ENCODE peak calls at places on chromosome X, in nine cellular contexts. One of them, this sample, is unnamed.

GRCh38 chrX:70525733-70526132 is 81.1 kb downstream of the DLG3 start:
- DNase-seq in CD8-positive, alpha-beta memory T cell: no peak
- DNase-seq in NCI-H2081: no peak
- DNase-seq in Caco-2: peak; percentile 55
- DNase-seq in progenitor cell of endocrine pancreas: peak; percentile 25
- DNase-seq in kidney tubule cell: no peak
- DNase-seq in WTC11: no peak
- DNase-seq in NCI-H1105 treated with DMSO at 0.1 percent for 48 hours: no peak
- DNase-seq in RKO: no peak
- DNase-seq in this sample: no peak

GRCh38 chrX:40290519-40290918 is 192.8 kb upstream of the BCOR start:
- DNase-seq in CD8-positive, alpha-beta memory T cell: no peak
- DNase-seq in NCI-H2081: no peak
- DNase-seq in Caco-2: no peak
- DNase-seq in progenitor cell of endocrine pancreas: no peak
- DNase-seq in kidney tubule cell: no peak
- DNase-seq in WTC11: no peak
- DNase-seq in NCI-H1105 treated with DMSO at 0.1 percent for 48 hours: no peak
- DNase-seq in RKO: no peak
- DNase-seq in this sample: no peak

GRCh38 chrX:154738013-154738738 is 12.7 kb downstream of the GAB3 start:
- DNase-seq in CD8-positive, alpha-beta memory T cell: no peak
- DNase-seq in NCI-H2081: no peak
- DNase-seq in Caco-2: no peak
- DNase-seq in progenitor cell of endocrine pancreas: no peak
- DNase-seq in kidney tubule cell: peak; percentile 55
- DNase-seq in WTC11: no peak
- DNase-seq in NCI-H1105 treated with DMSO at 0.1 percent for 48 hours: no peak
- DNase-seq in RKO: peak; percentile 77
- DNase-seq in this sample: no peak

GRCh38 chrX:10213716-10214115 is 56.9 kb downstream of the CLCN4 start:
- DNase-seq in CD8-positive, alpha-beta memory T cell: no peak
- DNase-seq in NCI-H2081: no peak
- DNase-seq in Caco-2: no peak
- DNase-seq in progenitor cell of endocrine pancreas: no peak
- DNase-seq in kidney tubule cell: no peak
- DNase-seq in WTC11: no peak
- DNase-seq in NCI-H1105 treated with DMSO at 0.1 percent for 48 hours: no peak
- DNase-seq in RKO: no peak
- DNase-seq in this sample: no peak

GRCh38 chrX:9164535-9165425 is 130.9 kb upstream of the FAM9B start:
- DNase-seq in CD8-positive, alpha-beta memory T cell: no peak
- DNase-seq in NCI-H2081: no peak
- DNase-seq in Caco-2: no peak
- DNase-seq in progenitor cell of endocrine pancreas: no peak
- DNase-seq in kidney tubule cell: no peak
- DNase-seq in WTC11: no peak
- DNase-seq in NCI-H1105 treated with DMSO at 0.1 percent for 48 hours: no peak
- DNase-seq in RKO: no peak
- DNase-seq in this sample: no peak

GRCh38 chrX:1391707-1392375 is at the start of gene SLC25A6:
- DNase-seq in CD8-positive, alpha-beta memory T cell: peak; percentile 99
- DNase-seq in NCI-H2081: no peak
- DNase-seq in Caco-2: peak; percentile 99
- DNase-seq in progenitor cell of endocrine pancreas: peak; percentile 99
- DNase-seq in kidney tubule cell: peak; percentile 97
- DNase-seq in WTC11: peak; percentile 100
- DNase-seq in NCI-H1105 treated with DMSO at 0.1 percent for 48 hours: no peak
- DNase-seq in RKO: peak; percentile 96
- DNase-seq in this sample: no peak

GRCh38 chrX:1202251-1202650 is 10.2 kb downstream of the CRLF2 start:
- DNase-seq in CD8-positive, alpha-beta memory T cell: no peak
- DNase-seq in NCI-H2081: no peak
- DNase-seq in Caco-2: no peak
- DNase-seq in progenitor cell of endocrine pancreas: no peak
- DNase-seq in kidney tubule cell: no peak
- DNase-seq in WTC11: no peak
- DNase-seq in NCI-H1105 treated with DMSO at 0.1 percent for 48 hours: no peak
- DNase-seq in RKO: no peak
- DNase-seq in this sample: no peak

GRCh38 chrX:30666094-30666493 is 12.9 kb downstream of the GK start:
- DNase-seq in CD8-positive, alpha-beta memory T cell: no peak
- DNase-seq in NCI-H2081: no peak
- DNase-seq in Caco-2: no peak
- DNase-seq in progenitor cell of endocrine pancreas: no peak
- DNase-seq in kidney tubule cell: no peak
- DNase-seq in WTC11: no peak
- DNase-seq in NCI-H1105 treated with DMSO at 0.1 percent for 48 hours: no peak
- DNase-seq in RKO: no peak
- DNase-seq in this sample: no peak

GRCh38 chrX:124441971-124442370 is 95.6 kb downstream of the SH2D1A start:
- DNase-seq in CD8-positive, alpha-beta memory T cell: no peak
- DNase-seq in NCI-H2081: no peak
- DNase-seq in Caco-2: no peak
- DNase-seq in progenitor cell of endocrine pancreas: no peak
- DNase-seq in kidney tubule cell: no peak
- DNase-seq in WTC11: no peak
- DNase-seq in NCI-H1105 treated with DMSO at 0.1 percent for 48 hours: no peak
- DNase-seq in RKO: no peak
- DNase-seq in this sample: no peak

GRCh38 chrX:79080131-79080530 is 64.4 kb upstream of the GPR174 start:
- DNase-seq in CD8-positive, alpha-beta memory T cell: no peak
- DNase-seq in NCI-H2081: no peak
- DNase-seq in Caco-2: no peak
- DNase-seq in progenitor cell of endocrine pancreas: no peak
- DNase-seq in kidney tubule cell: peak; percentile 25
- DNase-seq in WTC11: no peak
- DNase-seq in NCI-H1105 treated with DMSO at 0.1 percent for 48 hours: no peak
- DNase-seq in RKO: no peak
- DNase-seq in this sample: no peak

GRCh38 chrX:49838374-49838773 is 9.3 kb downstream of the PAGE4 start:
- DNase-seq in CD8-positive, alpha-beta memory T cell: no peak
- DNase-seq in NCI-H2081: peak; percentile 28
- DNase-seq in Caco-2: peak; percentile 49
- DNase-seq in progenitor cell of endocrine pancreas: no peak
- DNase-seq in kidney tubule cell: peak; percentile 44
- DNase-seq in WTC11: peak; percentile 24
- DNase-seq in NCI-H1105 treated with DMSO at 0.1 percent for 48 hours: peak; percentile 14
- DNase-seq in RKO: peak; percentile 54
- DNase-seq in this sample: peak; percentile 9

GRCh38 chrX:151899622-151900021 is 13.1 kb upstream of the MAGEA4 start:
- DNase-seq in CD8-positive, alpha-beta memory T cell: no peak
- DNase-seq in NCI-H2081: no peak
- DNase-seq in Caco-2: no peak
- DNase-seq in progenitor cell of endocrine pancreas: no peak
- DNase-seq in kidney tubule cell: no peak
- DNase-seq in WTC11: no peak
- DNase-seq in NCI-H1105 treated with DMSO at 0.1 percent for 48 hours: no peak
- DNase-seq in RKO: no peak
- DNase-seq in this sample: no peak

GRCh38 chrX:4315891-4316290 is 602.4 kb upstream of the PRKX start:
- DNase-seq in CD8-positive, alpha-beta memory T cell: no peak
- DNase-seq in NCI-H2081: no peak
- DNase-seq in Caco-2: peak; percentile 38
- DNase-seq in progenitor cell of endocrine pancreas: no peak
- DNase-seq in kidney tubule cell: no peak
- DNase-seq in WTC11: no peak
- DNase-seq in NCI-H1105 treated with DMSO at 0.1 percent for 48 hours: no peak
- DNase-seq in RKO: no peak
- DNase-seq in this sample: no peak

GRCh38 chrX:102808336-102808735 is 87.8 kb downstream of the GPRASP3 start:
- DNase-seq in CD8-positive, alpha-beta memory T cell: no peak
- DNase-seq in NCI-H2081: no peak
- DNase-seq in Caco-2: no peak
- DNase-seq in progenitor cell of endocrine pancreas: no peak
- DNase-seq in kidney tubule cell: peak; percentile 40
- DNase-seq in WTC11: no peak
- DNase-seq in NCI-H1105 treated with DMSO at 0.1 percent for 48 hours: no peak
- DNase-seq in RKO: peak; percentile 46
- DNase-seq in this sample: no peak

GRCh38 chrX:103061486-103061885 is 2.5 kb downstream of the BEX1 start:
- DNase-seq in CD8-positive, alpha-beta memory T cell: no peak
- DNase-seq in NCI-H2081: no peak
- DNase-seq in Caco-2: no peak
- DNase-seq in progenitor cell of endocrine pancreas: no peak
- DNase-seq in kidney tubule cell: no peak
- DNase-seq in WTC11: no peak
- DNase-seq in NCI-H1105 treated with DMSO at 0.1 percent for 48 hours: no peak
- DNase-seq in RKO: no peak
- DNase-seq in this sample: no peak

GRCh38 chrX:109914114-109914849 is 88.6 kb upstream of the TMEM164 start:
- DNase-seq in CD8-positive, alpha-beta memory T cell: no peak
- DNase-seq in NCI-H2081: no peak
- DNase-seq in Caco-2: peak; percentile 24
- DNase-seq in progenitor cell of endocrine pancreas: no peak
- DNase-seq in kidney tubule cell: no peak
- DNase-seq in WTC11: no peak
- DNase-seq in NCI-H1105 treated with DMSO at 0.1 percent for 48 hours: no peak
- DNase-seq in RKO: no peak
- DNase-seq in this sample: no peak

GRCh38 chrX:40098264-40099045 is 697 bp upstream of the BCOR start:
- DNase-seq in CD8-positive, alpha-beta memory T cell: peak; percentile 44
- DNase-seq in NCI-H2081: peak; percentile 76
- DNase-seq in Caco-2: peak; percentile 61
- DNase-seq in progenitor cell of endocrine pancreas: peak; percentile 30
- DNase-seq in kidney tubule cell: peak; percentile 70
- DNase-seq in WTC11: peak; percentile 51
- DNase-seq in NCI-H1105 treated with DMSO at 0.1 percent for 48 hours: no peak
- DNase-seq in RKO: peak; percentile 65
- DNase-seq in this sample: peak; percentile 42

GRCh38 chrX:105297041-105297440 is 76.5 kb upstream of the TEX13A start:
- DNase-seq in CD8-positive, alpha-beta memory T cell: no peak
- DNase-seq in NCI-H2081: no peak
- DNase-seq in Caco-2: no peak
- DNase-seq in progenitor cell of endocrine pancreas: no peak
- DNase-seq in kidney tubule cell: no peak
- DNase-seq in WTC11: no peak
- DNase-seq in NCI-H1105 treated with DMSO at 0.1 percent for 48 hours: no peak
- DNase-seq in RKO: no peak
- DNase-seq in this sample: no peak

GRCh38 chrX:41076742-41077141 is 8.5 kb upstream of the USP9X start:
- DNase-seq in CD8-positive, alpha-beta memory T cell: no peak
- DNase-seq in NCI-H2081: no peak
- DNase-seq in Caco-2: no peak
- DNase-seq in progenitor cell of endocrine pancreas: no peak
- DNase-seq in kidney tubule cell: no peak
- DNase-seq in WTC11: no peak
- DNase-seq in NCI-H1105 treated with DMSO at 0.1 percent for 48 hours: no peak
- DNase-seq in RKO: no peak
- DNase-seq in this sample: no peak

GRCh38 chrX:153598541-153599191 is at the start of gene CCNQ:
- DNase-seq in CD8-positive, alpha-beta memory T cell: peak; percentile 1
- DNase-seq in NCI-H2081: peak; percentile 17
- DNase-seq in Caco-2: peak; percentile 45
- DNase-seq in progenitor cell of endocrine pancreas: no peak
- DNase-seq in kidney tubule cell: peak; percentile 31
- DNase-seq in WTC11: peak; percentile 22
- DNase-seq in NCI-H1105 treated with DMSO at 0.1 percent for 48 hours: peak; percentile 43
- DNase-seq in RKO: peak; percentile 12
- DNase-seq in this sample: no peak

GRCh38 chrX:155027509-155028066 is 944 bp downstream of the FUNDC2 start:
- DNase-seq in CD8-positive, alpha-beta memory T cell: no peak
- DNase-seq in NCI-H2081: peak; percentile 6
- DNase-seq in Caco-2: no peak
- DNase-seq in progenitor cell of endocrine pancreas: no peak
- DNase-seq in kidney tubule cell: peak; percentile 37
- DNase-seq in WTC11: no peak
- DNase-seq in NCI-H1105 treated with DMSO at 0.1 percent for 48 hours: peak; percentile 66
- DNase-seq in RKO: peak; percentile 78
- DNase-seq in this sample: peak; percentile 19

GRCh38 chrX:75038925-75039324 is 113.7 kb upstream of the NEXMIF start:
- DNase-seq in CD8-positive, alpha-beta memory T cell: no peak
- DNase-seq in NCI-H2081: no peak
- DNase-seq in Caco-2: peak; percentile 4
- DNase-seq in progenitor cell of endocrine pancreas: no peak
- DNase-seq in kidney tubule cell: peak; percentile 8
- DNase-seq in WTC11: peak; percentile 11
- DNase-seq in NCI-H1105 treated with DMSO at 0.1 percent for 48 hours: no peak
- DNase-seq in RKO: peak; percentile 57
- DNase-seq in this sample: no peak

GRCh38 chrX:33194876-33195433 is 16.4 kb downstream of the DMD start:
- DNase-seq in CD8-positive, alpha-beta memory T cell: no peak
- DNase-seq in NCI-H2081: no peak
- DNase-seq in Caco-2: no peak
- DNase-seq in progenitor cell of endocrine pancreas: no peak
- DNase-seq in kidney tubule cell: no peak
- DNase-seq in WTC11: no peak
- DNase-seq in NCI-H1105 treated with DMSO at 0.1 percent for 48 hours: no peak
- DNase-seq in RKO: no peak
- DNase-seq in this sample: no peak

GRCh38 chrX:55210931-55211677 is 9.0 kb upstream of the PAGE5 start:
- DNase-seq in CD8-positive, alpha-beta memory T cell: no peak
- DNase-seq in NCI-H2081: no peak
- DNase-seq in Caco-2: peak; percentile 43
- DNase-seq in progenitor cell of endocrine pancreas: no peak
- DNase-seq in kidney tubule cell: peak; percentile 10
- DNase-seq in WTC11: no peak
- DNase-seq in NCI-H1105 treated with DMSO at 0.1 percent for 48 hours: no peak
- DNase-seq in RKO: no peak
- DNase-seq in this sample: no peak

GRCh38 chrX:69124108-69124507 is 41.1 kb downstream of the PJA1 start:
- DNase-seq in CD8-positive, alpha-beta memory T cell: no peak
- DNase-seq in NCI-H2081: no peak
- DNase-seq in Caco-2: no peak
- DNase-seq in progenitor cell of endocrine pancreas: no peak
- DNase-seq in kidney tubule cell: no peak
- DNase-seq in WTC11: no peak
- DNase-seq in NCI-H1105 treated with DMSO at 0.1 percent for 48 hours: no peak
- DNase-seq in RKO: no peak
- DNase-seq in this sample: no peak

GRCh38 chrX:7330551-7330950 is 182.6 kb upstream of the PUDP start:
- DNase-seq in CD8-positive, alpha-beta memory T cell: no peak
- DNase-seq in NCI-H2081: no peak
- DNase-seq in Caco-2: no peak
- DNase-seq in progenitor cell of endocrine pancreas: no peak
- DNase-seq in kidney tubule cell: no peak
- DNase-seq in WTC11: no peak
- DNase-seq in NCI-H1105 treated with DMSO at 0.1 percent for 48 hours: no peak
- DNase-seq in RKO: no peak
- DNase-seq in this sample: no peak

GRCh38 chrX:110316351-110317078 is 1.4 kb downstream of the AMMECR1 start:
- DNase-seq in CD8-positive, alpha-beta memory T cell: no peak
- DNase-seq in NCI-H2081: no peak
- DNase-seq in Caco-2: peak; percentile 0
- DNase-seq in progenitor cell of endocrine pancreas: no peak
- DNase-seq in kidney tubule cell: no peak
- DNase-seq in WTC11: no peak
- DNase-seq in NCI-H1105 treated with DMSO at 0.1 percent for 48 hours: no peak
- DNase-seq in RKO: peak; percentile 11
- DNase-seq in this sample: no peak

GRCh38 chrX:97119474-97120109 is 235.9 kb downstream of the RPA4 start:
- DNase-seq in CD8-positive, alpha-beta memory T cell: no peak
- DNase-seq in NCI-H2081: no peak
- DNase-seq in Caco-2: no peak
- DNase-seq in progenitor cell of endocrine pancreas: no peak
- DNase-seq in kidney tubule cell: no peak
- DNase-seq in WTC11: no peak
- DNase-seq in NCI-H1105 treated with DMSO at 0.1 percent for 48 hours: no peak
- DNase-seq in RKO: no peak
- DNase-seq in this sample: no peak

GRCh38 chrX:129783176-129783776 is 3.5 kb downstream of the SASH3 start:
- DNase-seq in CD8-positive, alpha-beta memory T cell: no peak
- DNase-seq in NCI-H2081: no peak
- DNase-seq in Caco-2: no peak
- DNase-seq in progenitor cell of endocrine pancreas: no peak
- DNase-seq in kidney tubule cell: no peak
- DNase-seq in WTC11: no peak
- DNase-seq in NCI-H1105 treated with DMSO at 0.1 percent for 48 hours: no peak
- DNase-seq in RKO: no peak
- DNase-seq in this sample: no peak

GRCh38 chrX:74383611-74384010 is 37.7 kb upstream of the SLC16A2 start:
- DNase-seq in CD8-positive, alpha-beta memory T cell: no peak
- DNase-seq in NCI-H2081: peak; percentile 25
- DNase-seq in Caco-2: peak; percentile 33
- DNase-seq in progenitor cell of endocrine pancreas: no peak
- DNase-seq in kidney tubule cell: peak; percentile 58
- DNase-seq in WTC11: peak; percentile 32
- DNase-seq in NCI-H1105 treated with DMSO at 0.1 percent for 48 hours: peak; percentile 29
- DNase-seq in RKO: peak; percentile 63
- DNase-seq in this sample: peak; percentile 5

GRCh38 chrX:154026136-154026806 is 6.6 kb upstream of the IRAK1 start:
- DNase-seq in CD8-positive, alpha-beta memory T cell: no peak
- DNase-seq in NCI-H2081: no peak
- DNase-seq in Caco-2: no peak
- DNase-seq in progenitor cell of endocrine pancreas: no peak
- DNase-seq in kidney tubule cell: no peak
- DNase-seq in WTC11: no peak
- DNase-seq in NCI-H1105 treated with DMSO at 0.1 percent for 48 hours: no peak
- DNase-seq in RKO: no peak
- DNase-seq in this sample: no peak

This sample was measured in COR-L47.